ENCODE peak calls at places on chromosome 15, in six cellular contexts. Z, P, L, M, N and D are unnamed samples. For H3K4me1, the result is how much of the 10 kb centered on the place peaks cover.

GRCh38 chr15:40286061-40286532 is 3.2 kb upstream of the ANKRD63 start:
- DNase-seq in Z (no peak), P (no peak), L (no peak), M (no peak), N (no peak), D (no peak)

GRCh38 chr15:78325092-78325843 is 14.9 kb upstream of the CRABP1 start:
- DNase-seq in Z (no peak), P (no peak), L (no peak), M (peak), N (no peak), D (no peak)

GRCh38 chr15:31372635-31373091 is 46.0 kb downstream of the KLF13 start:
- DNase-seq in Z (no peak), P (peak), L (peak), M (peak), N (no peak), D (no peak)

GRCh38 chr15:25057574-25057973 is 102.8 kb downstream of the SNRPN start:
- DNase-seq in Z (peak), P (no peak), L (no peak), M (no peak), N (peak), D (peak)

GRCh38 chr15:46280753-46281521 is 646.1 kb downstream of the SQOR start:
- DNase-seq in Z (no peak), P (no peak), L (no peak), M (no peak), N (no peak), D (peak)

GRCh38 chr15:73838795-73839565 is 34.4 kb upstream of the TBC1D21 start:
- DNase-seq in Z (peak), P (peak), L (no peak), M (peak), N (no peak), D (peak)

GRCh38 chr15:80999623-81000036 is 1.1 kb upstream of the TLNRD1 start:
- DNase-seq in Z (no peak), P (no peak), L (no peak), M (peak), N (peak), D (peak)

GRCh38 chr15:78715930-78716329 is 74.9 kb upstream of the CHRNB4 start:
- DNase-seq in Z (no peak), P (no peak), L (peak), M (no peak), N (no peak), D (no peak)

GRCh38 chr15:87154771-87155170 is 1075.1 kb downstream of the AGBL1 start:
- DNase-seq in Z (no peak), P (no peak), L (no peak), M (no peak), N (no peak), D (no peak)

GRCh38 chr15:61951949-61952348 is 108.3 kb downstream of the VPS13C start:
- DNase-seq in Z (no peak), P (no peak), L (no peak), M (peak), N (no peak), D (no peak)

GRCh38 chr15:42108808-42109207 is 14.4 kb upstream of the PLA2G4D start:
- DNase-seq in Z (no peak), P (no peak), L (no peak), M (no peak), N (no peak), D (no peak)

GRCh38 chr15:68693071-68693470 is 114.3 kb downstream of the CORO2B start:
- DNase-seq in Z (no peak), P (no peak), L (no peak), M (no peak), N (no peak), D (no peak)

GRCh38 chr15:71753346-71753745 is 57.0 kb upstream of the NR2E3 start:
- DNase-seq in Z (no peak), P (no peak), L (peak), M (no peak), N (no peak), D (no peak)

GRCh38 chr15:99749386-99749785 is 16.1 kb upstream of the LYSMD4 start:
- DNase-seq in Z (peak), P (no peak), L (no peak), M (peak), N (no peak), D (peak)

GRCh38 chr15:44028349-44028748 is 166.7 kb downstream of the FRMD5 start:
- DNase-seq in Z (no peak), P (no peak), L (no peak), M (no peak), N (no peak), D (no peak)

GRCh38 chr15:70480196-70480856 is 283.0 kb downstream of the UACA start:
- DNase-seq in Z (no peak), P (no peak), L (no peak), M (no peak), N (no peak), D (no peak)

GRCh38 chr15:83837946-83838571 is 184.1 kb downstream of the ADAMTSL3 start:
- DNase-seq in Z (peak), P (no peak), L (peak), M (peak), N (no peak), D (no peak)

GRCh38 chr15:25810631-25811077 is 52.5 kb downstream of the ATP10A start:
- DNase-seq in Z (no peak), P (no peak), L (no peak), M (no peak), N (no peak), D (no peak)

GRCh38 chr15:69976366-69976994 is 121.2 kb downstream of the TLE3 start:
- DNase-seq in Z (no peak), P (no peak), L (peak), M (peak), N (no peak), D (peak)

GRCh38 chr15:60795889-60796288 is 316.9 kb upstream of the ICE2 start:
- DNase-seq in Z (no peak), P (no peak), L (no peak), M (no peak), N (no peak), D (no peak)

GRCh38 chr15:75966073-75966472 is 46.2 kb downstream of the NRG4 start:
- DNase-seq in Z (no peak), P (no peak), L (peak), M (no peak), N (no peak), D (no peak)

GRCh38 chr15:84852212-84852611 is 32.2 kb upstream of the SLC28A1 start:
- DNase-seq in Z (no peak), P (no peak), L (no peak), M (no peak), N (no peak), D (no peak)

GRCh38 chr15:92817339-92817886 is 82.7 kb upstream of the CHD2 start:
- DNase-seq in Z (no peak), P (no peak), L (no peak), M (no peak), N (no peak), D (no peak)

GRCh38 chr15:80599359-80599758 is 95.8 kb upstream of the ABHD17C start:
- DNase-seq in Z (no peak), P (no peak), L (peak), M (no peak), N (no peak), D (no peak)

GRCh38 chr15:85579011-85579701 is 198.8 kb downstream of the AKAP13 start:
- DNase-seq in Z (no peak), P (no peak), L (no peak), M (peak), N (no peak), D (no peak)

GRCh38 chr15:59174846-59175831 is 31.5 kb upstream of the LDHAL6B start:
- DNase-seq in Z (no peak), P (peak), L (peak), M (peak), N (no peak), D (peak)

GRCh38 chr15:77421370-77421700 is 647 bp downstream of the HMG20A start:
- DNase-seq in Z (no peak), P (no peak), L (peak), M (no peak), N (no peak), D (no peak)

GRCh38 chr15:90489514-90489913 is 40.2 kb upstream of the CRTC3 start:
- DNase-seq in Z (no peak), P (no peak), L (no peak), M (no peak), N (no peak), D (no peak)

GRCh38 chr15:40047413-40048154 is 8.6 kb upstream of the SRP14 start:
- DNase-seq in Z (no peak), P (peak), L (peak), M (peak), N (no peak), D (no peak)

GRCh38 chr15:94584833-94585244 is 353.5 kb downstream of the MCTP2 start:
- DNase-seq in Z (no peak), P (peak), L (no peak), M (peak), N (no peak), D (no peak)

GRCh38 chr15:39887832-39888231 is 32.2 kb downstream of the GPR176 start:
- DNase-seq in Z (no peak), P (no peak), L (peak), M (no peak), N (no peak), D (peak)

GRCh38 chr15:74869372-74869725 is 3.8 kb downstream of the SCAMP2 start:
- DNase-seq in Z (no peak), P (no peak), L (no peak), M (no peak), N (no peak), D (no peak)

GRCh38 chr15:74869726-74870407 is 3.3 kb downstream of the SCAMP2 start:
- DNase-seq in Z (peak), P (peak), L (no peak), M (peak), N (no peak), D (no peak)

GRCh38 chr15:74865316-74865715 is 7.8 kb downstream of the SCAMP2 start:
- DNase-seq in Z (no peak), P (no peak), L (no peak), M (no peak), N (no peak), D (no peak)

GRCh38 chr15:74866090-74866489 is 7.1 kb downstream of the SCAMP2 start:
- DNase-seq in Z (no peak), P (peak), L (peak), M (no peak), N (no peak), D (no peak)

DNA sequence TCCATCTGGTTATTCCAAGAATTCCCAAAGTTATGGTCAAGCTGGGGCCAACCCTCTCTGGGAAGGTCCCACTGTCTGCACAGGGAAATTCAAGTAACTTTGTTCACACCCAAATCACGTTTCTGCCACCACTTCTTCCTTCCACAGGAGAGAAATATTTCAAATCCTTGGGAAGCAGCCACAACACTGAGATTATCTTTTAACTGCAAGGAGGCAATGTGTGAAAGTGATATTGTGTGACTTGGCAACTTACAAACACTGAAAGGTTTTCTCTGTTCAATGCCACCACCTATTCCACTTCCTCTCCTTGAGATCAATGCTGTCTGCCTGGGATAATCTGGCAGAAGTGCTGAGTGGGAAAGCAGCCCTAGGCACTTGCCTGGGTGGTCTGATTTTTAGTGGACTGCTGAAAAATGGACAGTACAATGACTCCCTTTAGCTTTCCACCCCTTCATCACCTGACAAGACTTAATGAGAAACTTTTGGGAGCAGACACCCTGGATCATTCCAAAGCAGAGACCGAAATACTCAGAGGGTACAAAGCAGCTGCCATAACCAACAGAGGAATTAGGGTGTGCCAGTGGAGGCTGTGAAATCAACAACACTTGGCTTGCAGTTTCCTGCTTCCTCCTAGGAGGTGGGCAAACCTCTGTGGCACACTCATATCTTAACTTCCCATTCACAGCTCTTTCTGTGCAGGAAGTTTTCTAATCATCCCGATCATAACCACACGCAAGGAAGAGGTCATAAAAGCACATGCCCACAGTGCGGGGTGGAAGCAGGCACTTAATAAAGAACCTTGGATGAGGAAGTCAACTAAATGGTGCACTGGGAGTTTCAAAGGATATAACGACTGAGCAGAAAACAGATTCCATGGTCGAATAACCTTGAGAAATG is 5.4 kb downstream of the SCAMP2 start:
- DNase-seq in Z (no peak), P (no peak), L (no peak), M (no peak), N (no peak), D (no peak)
- H3K4me1 ChIP-seq in Z (half or more), P (under half), L (half or more), M (half or more), N (under half), D (under half)

GRCh38 chr15:66364944-66365343 is 8.5 kb upstream of the TIPIN start:
- DNase-seq in Z (no peak), P (no peak), L (no peak), M (no peak), N (no peak), D (no peak)

GRCh38 chr15:66374179-66374578 is 12.5 kb upstream of the MAP2K1 start:
- DNase-seq in Z (no peak), P (no peak), L (no peak), M (no peak), N (no peak), D (no peak)

DNA sequence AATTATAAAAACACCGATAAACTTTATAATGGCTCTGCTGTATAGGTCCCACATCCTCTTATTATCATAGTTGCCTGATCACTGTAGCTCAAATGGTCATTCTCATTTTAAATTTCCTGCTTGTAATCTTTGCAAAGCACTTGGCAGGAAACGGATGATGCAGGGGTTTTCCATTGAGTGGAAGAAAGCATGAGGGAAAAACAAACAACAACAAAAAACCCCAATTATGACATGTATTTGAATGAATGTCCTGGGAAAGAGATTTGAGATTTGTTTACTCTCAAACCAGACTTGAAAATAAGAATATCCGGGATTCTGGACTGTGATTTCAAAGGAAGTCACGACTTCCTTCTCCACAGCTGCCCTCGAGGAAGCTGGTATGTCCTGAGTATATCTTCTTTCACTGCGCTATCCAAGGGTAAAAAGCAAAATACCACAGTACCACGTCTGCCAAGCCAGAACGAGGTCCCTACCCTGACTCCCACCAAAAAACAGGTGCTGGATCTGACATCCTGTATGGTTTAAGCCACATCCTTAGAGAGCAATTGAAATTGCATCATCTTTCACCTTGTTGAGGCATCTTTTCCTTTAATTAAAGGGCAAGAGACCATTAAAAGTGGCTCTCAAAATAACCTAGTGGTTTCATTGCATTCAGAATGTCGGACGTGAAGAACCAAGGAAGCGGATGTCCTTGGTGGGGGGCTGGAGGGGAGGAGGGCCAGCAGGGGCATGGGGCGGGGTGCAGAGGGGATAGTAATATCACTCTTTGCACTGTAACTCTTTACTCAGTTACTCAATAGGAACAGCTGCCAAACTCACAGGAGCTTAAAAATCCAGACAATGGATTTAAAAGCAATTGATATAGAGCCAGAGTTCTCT is 13.5 kb upstream of the TIPIN start:
- DNase-seq in Z (no peak), P (no peak), L (peak), M (no peak), N (no peak), D (no peak)
- TF ChIP-seq POLR2A in Z (no peak), P (no peak), L (no peak), M (no peak), N (no peak), D (no peak)

GRCh38 chr15:57634290-57634689 is 42.6 kb downstream of the MYZAP start:
- DNase-seq in Z (no peak), P (no peak), L (no peak), M (peak), N (no peak), D (no peak)
- H3K4me1 ChIP-seq in Z (under half), P (under half), L (under half), M (under half), N (under half), D (under half)

GRCh38 chr15:45123397-45123796 is 6.3 kb downstream of the DUOXA1 start:
- DNase-seq in Z (peak), P (no peak), L (no peak), M (no peak), N (no peak), D (no peak)

GRCh38 chr15:45121020-45121419 is 6.9 kb downstream of the DUOXA2 start:
- DNase-seq in Z (no peak), P (no peak), L (no peak), M (no peak), N (no peak), D (no peak)

GRCh38 chr15:45121706-45122417 is 7.7 kb downstream of the DUOXA2 start:
- DNase-seq in Z (no peak), P (no peak), L (peak), M (no peak), N (no peak), D (no peak)

GRCh38 chr15:45120081-45120972 is 6.2 kb downstream of the DUOXA2 start:
- DNase-seq in Z (no peak), P (no peak), L (no peak), M (no peak), N (no peak), D (no peak)

GRCh38 chr15:45122719-45123118 is 7.0 kb downstream of the DUOXA1 start:
- DNase-seq in Z (peak), P (no peak), L (no peak), M (no peak), N (no peak), D (no peak)
- TF ChIP-seq POLR2A in Z (no peak), P (no peak), L (no peak), M (no peak), N (no peak), D (no peak)

DNA sequence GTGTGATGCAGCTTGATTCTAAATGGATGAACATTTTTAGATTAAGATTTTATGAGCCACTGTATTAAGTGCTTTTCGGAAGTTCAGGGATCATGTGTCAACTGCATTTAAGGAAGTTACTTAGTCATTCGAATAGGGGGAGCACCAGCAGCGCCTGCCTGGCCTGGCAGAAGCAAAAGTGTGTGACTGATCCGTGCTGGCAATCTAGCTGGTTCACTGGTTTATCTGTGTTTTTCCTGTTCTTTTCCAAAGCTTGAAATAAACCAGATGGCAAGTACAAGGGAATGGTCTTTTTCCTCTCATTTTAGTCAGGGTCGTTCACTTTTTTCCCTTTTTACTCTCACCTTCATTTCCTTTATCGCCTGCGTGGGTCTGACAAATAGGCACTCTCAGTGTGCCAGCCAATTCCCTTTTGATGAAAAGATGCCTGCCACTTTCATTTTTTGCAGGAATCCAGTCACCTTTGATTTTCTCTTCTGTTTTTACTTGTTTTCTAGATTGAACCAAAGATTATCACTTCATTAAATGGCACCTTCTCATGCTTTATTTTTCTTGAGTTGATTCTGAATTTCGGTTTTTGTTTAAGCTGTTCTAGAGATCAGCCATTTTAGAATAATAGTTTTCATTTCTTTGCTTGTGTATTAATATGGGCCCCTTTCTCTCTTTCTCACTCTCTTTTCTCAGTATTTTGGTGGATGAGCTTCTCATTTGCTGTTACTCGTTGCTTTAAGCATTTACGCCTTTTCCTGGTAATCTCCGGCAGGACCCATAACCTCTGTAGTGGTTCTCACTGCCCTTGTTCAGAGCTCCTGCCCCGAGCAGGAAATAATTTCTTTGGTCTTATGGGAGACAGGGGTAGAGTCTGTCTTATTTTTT is 2.8 kb downstream of the ABHD2 start:
- DNase-seq in Z (peak), P (peak), L (peak), M (peak), N (no peak), D (peak)
- H3K4me1 ChIP-seq in Z (half or more), P (under half), L (half or more), M (under half), N (under half), D (under half)

GRCh38 chr15:74893627-74894026 is 3.8 kb downstream of the MPI start:
- DNase-seq in Z (no peak), P (no peak), L (no peak), M (no peak), N (no peak), D (no peak)

GRCh38 chr15:74892931-74893330 is 3.1 kb downstream of the MPI start:
- DNase-seq in Z (no peak), P (no peak), L (no peak), M (no peak), N (no peak), D (no peak)

GRCh38 chr15:74897300-74897701 is 7.5 kb downstream of the MPI start:
- DNase-seq in Z (no peak), P (no peak), L (no peak), M (peak), N (no peak), D (no peak)

GRCh38 chr15:74895830-74896229 is 6.0 kb downstream of the MPI start:
- DNase-seq in Z (no peak), P (no peak), L (no peak), M (no peak), N (no peak), D (no peak)

GRCh38 chr15:74896316-74896715 is 6.5 kb downstream of the MPI start:
- DNase-seq in Z (no peak), P (no peak), L (no peak), M (no peak), N (no peak), D (no peak)
- TF ChIP-seq POLR2A in Z (no peak), P (no peak), L (no peak), M (no peak), N (no peak), D (no peak)